ENCODE peak calls at places on chromosomes 2 and 18, in nine cellular contexts. M is CD8-positive, alpha-beta T cell; C is B cell; V is PC-9; G is cardiac fibroblast; A is fibroblast of lung; S is CD4-positive, alpha-beta T cell; I is neural crest cell; Z is neural progenitor cell. F is an unnamed sample.

GRCh38 chr2:20616341-20616871 is 34.5 kb downstream of the HS1BP3 start:
- DNase-seq in A (no peak), M (no peak), I (no peak), Z (no peak), V (no peak), S (no peak), C (peak; percentile 15), G (no peak), F (no peak)

GRCh38 chr2:234548720-234549420 is 52.0 kb upstream of the ARL4C start:
- DNase-seq in Z (no peak), G (peak; percentile 44), A (peak; percentile 53), C (no peak), S (no peak), V (no peak), I (no peak), M (no peak), F (peak; percentile 18)

GRCh38 chr2:80126596-80127189 is 177.9 kb downstream of the LRRTM1 start:
- DNase-seq in M (no peak), V (no peak), A (peak; percentile 30), Z (no peak), C (no peak), G (peak; percentile 33), S (no peak), I (no peak), F (no peak)

GRCh38 chr2:11784747-11785610 is 38.5 kb downstream of the LPIN1 start:
- DNase-seq in S (peak; percentile 24), G (peak; percentile 49), M (peak; percentile 20), I (peak; percentile 74), A (peak; percentile 43), V (no peak), Z (peak; percentile 74), C (no peak), F (peak; percentile 34)

GRCh38 chr18:79945118-79946042 is 6.1 kb downstream of the SLC66A2 start:
- DNase-seq in C (peak; percentile 19), G (no peak), A (no peak), Z (no peak), M (no peak), V (no peak), S (no peak), I (no peak), F (no peak)

GRCh38 chr2:201972621-201973255 is 60.9 kb upstream of the FZD7 start:
- DNase-seq in M (no peak), V (no peak), I (peak; percentile 43), G (no peak), A (no peak), S (no peak), Z (peak; percentile 75), C (no peak), F (no peak)

GRCh38 chr2:178863856-178864620 is 56.8 kb upstream of the TTN start:
- DNase-seq in Z (peak; percentile 8), C (no peak), S (no peak), M (no peak), I (no peak), A (peak; percentile 34), V (no peak), G (peak; percentile 44), F (no peak)

GRCh38 chr18:13530879-13531387 is 195.4 kb downstream of the FAM210A start:
- DNase-seq in A (peak; percentile 31), I (no peak), Z (peak; percentile 52), C (no peak), S (no peak), M (no peak), G (peak; percentile 46), V (no peak), F (peak; percentile 46)

GRCh38 chr18:7545734-7546133 is 21.4 kb upstream of the PTPRM start:
- DNase-seq in Z (no peak), M (no peak), G (peak; percentile 52), I (no peak), C (no peak), A (peak; percentile 31), V (no peak), S (no peak), F (no peak)
- TF ChIP-seq CTCF in Z (no peak), M (no peak), G (no peak), I (no peak), C (no peak), A (no peak), V (no peak), S (no peak), F (no peak)

GRCh38 chr2:70300771-70301343 is 1.0 kb downstream of the FAM136A start:
- DNase-seq in I (no peak), C (no peak), A (no peak), V (no peak), M (no peak), Z (no peak), S (no peak), G (no peak), F (no peak)

GRCh38 chr2:70305531-70305930 is 3.7 kb upstream of the FAM136A start:
- DNase-seq in C (no peak), M (no peak), I (no peak), V (peak; percentile 36), A (no peak), Z (no peak), S (no peak), G (no peak), F (no peak)

GRCh38 chr2:70304501-70304900 is 2.6 kb upstream of the FAM136A start:
- DNase-seq in V (no peak), A (no peak), G (no peak), Z (no peak), S (no peak), I (no peak), C (no peak), M (no peak), F (no peak)

GRCh38 chr2:70303186-70303585 is 1.3 kb upstream of the FAM136A start:
- DNase-seq in A (no peak), I (no peak), C (no peak), Z (no peak), M (no peak), S (no peak), V (no peak), G (no peak), F (no peak)

DNA sequence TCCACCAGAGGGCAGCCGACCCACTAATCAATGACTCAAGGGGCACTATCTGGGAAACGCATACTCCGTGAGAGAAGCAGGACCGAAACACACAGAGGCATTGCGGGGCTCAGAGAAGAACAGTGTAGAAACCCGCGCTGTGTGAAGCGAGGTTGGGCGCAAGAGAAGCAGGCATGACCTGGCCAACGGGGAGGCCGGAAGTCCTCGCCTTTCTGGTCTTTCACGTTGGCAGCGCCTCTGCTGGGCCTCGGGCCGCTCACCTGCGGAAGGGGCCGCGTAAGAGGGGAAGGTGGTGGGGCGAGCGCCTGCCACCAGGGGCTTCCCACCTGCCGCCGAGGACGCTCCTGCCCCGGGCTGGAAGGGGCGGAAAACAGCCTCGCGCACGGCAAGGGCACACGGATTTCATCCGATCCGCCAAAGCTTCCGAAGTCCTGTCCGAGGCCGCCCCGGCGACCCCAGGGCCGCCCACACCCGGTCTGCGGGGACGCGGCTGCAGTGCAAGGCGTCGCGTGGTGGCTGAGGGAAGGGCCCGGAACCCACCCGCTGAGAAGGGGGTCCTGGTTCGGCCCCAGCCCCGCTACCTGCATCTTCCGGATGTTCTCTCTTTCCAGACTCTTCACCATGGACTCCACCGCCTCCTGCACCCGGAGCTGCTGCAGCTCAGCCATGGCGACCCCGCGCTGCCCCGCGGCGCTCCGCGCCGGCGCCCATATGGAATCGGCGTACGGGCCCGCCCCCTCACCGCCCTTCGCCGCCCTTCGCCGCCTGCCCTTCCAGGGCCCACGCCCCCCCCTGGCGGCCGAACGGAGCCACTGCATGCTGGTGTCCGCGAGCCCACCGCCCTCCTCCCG is at the start of gene FAM136A:
- DNase-seq in V (peak; percentile 58), S (peak; percentile 81), I (peak; percentile 96), A (peak; percentile 69), C (peak; percentile 86), G (peak; percentile 83), M (peak; percentile 85), Z (peak; percentile 94), F (peak; percentile 89)
- TF ChIP-seq CTCF in V (peak; percentile 90), S (peak; percentile 81), I (peak; percentile 86), A (peak; percentile 73), C (peak; percentile 81), G (peak; percentile 79), M (peak; percentile 87), Z (peak; percentile 82), F (peak; percentile 75)

GRCh38 chr2:140063356-140063755 is 1283.2 kb upstream of the NXPH2 start:
- DNase-seq in A (peak; percentile 69), Z (no peak), I (no peak), V (no peak), M (no peak), S (no peak), G (no peak), C (no peak), F (no peak)

GRCh38 chr2:140061240-140061639 is 1281.0 kb upstream of the NXPH2 start:
- DNase-seq in C (no peak), M (no peak), Z (no peak), V (no peak), S (no peak), G (no peak), I (no peak), A (no peak), F (no peak)

DNA sequence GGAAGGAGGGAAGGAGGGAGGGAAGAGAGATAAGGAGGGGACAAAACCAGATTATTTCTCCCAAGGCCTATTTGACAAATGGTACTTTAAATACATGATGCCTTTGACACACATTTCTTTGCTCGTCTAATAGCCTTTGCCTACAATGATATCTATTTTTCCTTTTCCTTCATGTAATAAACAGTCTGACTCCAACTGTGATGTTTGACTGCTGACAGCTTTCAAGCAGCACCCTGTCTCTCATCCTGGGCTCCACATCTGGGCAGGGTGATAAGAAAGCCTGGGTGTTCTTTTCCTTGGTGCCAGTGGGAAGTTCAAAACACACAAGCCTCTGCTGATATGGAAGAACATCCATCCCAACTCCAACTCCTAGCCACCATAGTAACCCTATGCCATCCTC is 1277.7 kb upstream of the NXPH2 start:
- DNase-seq in I (no peak), A (no peak), Z (no peak), S (no peak), V (no peak), M (no peak), C (no peak), G (no peak), F (no peak)
- TF ChIP-seq CTCF in I (no peak), A (no peak), Z (no peak), S (no peak), V (no peak), M (no peak), C (no peak), G (no peak), F (no peak)

GRCh38 chr2:31359229-31359628 is 55.3 kb downstream of the XDH start:
- DNase-seq in C (no peak), Z (no peak), G (no peak), S (no peak), A (peak; percentile 40), V (no peak), M (no peak), I (no peak), F (no peak)

GRCh38 chr2:31349684-31350083 is 64.9 kb downstream of the XDH start:
- DNase-seq in M (no peak), V (no peak), A (no peak), Z (no peak), I (no peak), G (no peak), C (no peak), S (no peak), F (no peak)

GRCh38 chr2:31353121-31353520 is 61.4 kb downstream of the XDH start:
- DNase-seq in I (no peak), C (no peak), S (no peak), Z (no peak), G (no peak), A (no peak), V (no peak), M (no peak), F (no peak)

GRCh38 chr2:31349160-31349559 is 65.4 kb downstream of the XDH start:
- DNase-seq in G (no peak), S (no peak), C (no peak), V (no peak), M (no peak), A (no peak), Z (no peak), I (no peak), F (no peak)

GRCh38 chr2:31354837-31355236 is 59.7 kb downstream of the XDH start:
- DNase-seq in A (peak; percentile 33), Z (no peak), G (peak; percentile 24), C (no peak), S (no peak), M (no peak), I (no peak), V (no peak), F (peak; percentile 51)
- TF ChIP-seq CTCF in A (no peak), Z (peak; percentile 53), G (peak; percentile 56), C (no peak), S (no peak), M (no peak), I (peak; percentile 45), V (peak; percentile 68), F (peak; percentile 54)

F was measured in A549.